ENCODE peak calls at places on chromosomes 3 and 15, in nine cellular contexts. One of them, this sample, is unnamed.

GRCh38 chr15:90683876-90684275 is 33.3 kb upstream of the BLM start:
- DNase-seq in right cardiac atrium: no peak
- DNase-seq in PC-9: no peak
- DNase-seq in anterior cingulate cortex: no peak
- DNase-seq in tibial nerve: no peak
- DNase-seq in HTR-8/SVneo: no peak
- DNase-seq in NCI-H446 treated with DMSO at 0.1 percent for 48 hours: no peak
- DNase-seq in glutamatergic neuron: no peak
- DNase-seq in nucleus accumbens: no peak
- DNase-seq in this sample: no peak

GRCh38 chr3:189195302-189195701 is 23.5 kb downstream of the TPRG1 start:
- DNase-seq in anterior cingulate cortex: no peak
- DNase-seq in nucleus accumbens: no peak
- DNase-seq in tibial nerve: no peak
- DNase-seq in glutamatergic neuron: peak; percentile 22
- DNase-seq in NCI-H446 treated with DMSO at 0.1 percent for 48 hours: no peak
- DNase-seq in PC-9: no peak
- DNase-seq in HTR-8/SVneo: no peak
- DNase-seq in right cardiac atrium: no peak
- DNase-seq in this sample: no peak

GRCh38 chr3:127985216-127985615 is 67.0 kb upstream of the SEC61A1 start:
- DNase-seq in glutamatergic neuron: no peak
- DNase-seq in anterior cingulate cortex: no peak
- DNase-seq in right cardiac atrium: no peak
- DNase-seq in NCI-H446 treated with DMSO at 0.1 percent for 48 hours: no peak
- DNase-seq in tibial nerve: no peak
- DNase-seq in nucleus accumbens: no peak
- DNase-seq in HTR-8/SVneo: no peak
- DNase-seq in PC-9: no peak
- DNase-seq in this sample: no peak

GRCh38 chr15:101173233-101174119 is 78.4 kb downstream of the CHSY1 start:
- DNase-seq in HTR-8/SVneo: no peak
- DNase-seq in NCI-H446 treated with DMSO at 0.1 percent for 48 hours: no peak
- DNase-seq in anterior cingulate cortex: no peak
- DNase-seq in right cardiac atrium: no peak
- DNase-seq in tibial nerve: no peak
- DNase-seq in nucleus accumbens: no peak
- DNase-seq in glutamatergic neuron: no peak
- DNase-seq in PC-9: no peak
- DNase-seq in this sample: no peak

GRCh38 chr3:60675424-60675823 is 575.8 kb downstream of the FHIT start:
- DNase-seq in tibial nerve: no peak
- DNase-seq in glutamatergic neuron: no peak
- DNase-seq in HTR-8/SVneo: no peak
- DNase-seq in PC-9: peak; percentile 54
- DNase-seq in nucleus accumbens: no peak
- DNase-seq in NCI-H446 treated with DMSO at 0.1 percent for 48 hours: no peak
- DNase-seq in anterior cingulate cortex: no peak
- DNase-seq in right cardiac atrium: no peak
- DNase-seq in this sample: no peak

GRCh38 chr3:179731544-179731943 is 78.7 kb downstream of the USP13 start:
- DNase-seq in PC-9: no peak
- DNase-seq in HTR-8/SVneo: no peak
- DNase-seq in anterior cingulate cortex: no peak
- DNase-seq in tibial nerve: no peak
- DNase-seq in nucleus accumbens: no peak
- DNase-seq in glutamatergic neuron: no peak
- DNase-seq in NCI-H446 treated with DMSO at 0.1 percent for 48 hours: no peak
- DNase-seq in right cardiac atrium: no peak
- DNase-seq in this sample: no peak

GRCh38 chr15:68209272-68209671 is 4.1 kb upstream of the CALML4 start:
- DNase-seq in anterior cingulate cortex: no peak
- DNase-seq in right cardiac atrium: no peak
- DNase-seq in PC-9: no peak
- DNase-seq in NCI-H446 treated with DMSO at 0.1 percent for 48 hours: no peak
- DNase-seq in nucleus accumbens: no peak
- DNase-seq in tibial nerve: no peak
- DNase-seq in HTR-8/SVneo: no peak
- DNase-seq in glutamatergic neuron: no peak
- DNase-seq in this sample: no peak

GRCh38 chr3:8490079-8490552 is 11.5 kb upstream of the LMCD1 start:
- DNase-seq in HTR-8/SVneo: peak; percentile 68
- DNase-seq in nucleus accumbens: no peak
- DNase-seq in glutamatergic neuron: no peak
- DNase-seq in PC-9: no peak
- DNase-seq in anterior cingulate cortex: no peak
- DNase-seq in tibial nerve: no peak
- DNase-seq in NCI-H446 treated with DMSO at 0.1 percent for 48 hours: no peak
- DNase-seq in right cardiac atrium: no peak
- DNase-seq in this sample: peak; percentile 81

GRCh38 chr3:44252332-44252731 is 10.6 kb downstream of the TOPAZ1 start:
- DNase-seq in glutamatergic neuron: no peak
- DNase-seq in NCI-H446 treated with DMSO at 0.1 percent for 48 hours: no peak
- DNase-seq in right cardiac atrium: no peak
- DNase-seq in HTR-8/SVneo: no peak
- DNase-seq in anterior cingulate cortex: no peak
- DNase-seq in PC-9: no peak
- DNase-seq in tibial nerve: no peak
- DNase-seq in nucleus accumbens: no peak
- DNase-seq in this sample: no peak

GRCh38 chr3:169923189-169923588 is 11.8 kb downstream of the SAMD7 start:
- DNase-seq in HTR-8/SVneo: no peak
- DNase-seq in anterior cingulate cortex: no peak
- DNase-seq in NCI-H446 treated with DMSO at 0.1 percent for 48 hours: peak; percentile 52
- DNase-seq in PC-9: no peak
- DNase-seq in right cardiac atrium: peak; percentile 84
- DNase-seq in glutamatergic neuron: no peak
- DNase-seq in tibial nerve: peak; percentile 20
- DNase-seq in nucleus accumbens: no peak
- DNase-seq in this sample: no peak